ENCODE peak calls at places on chromosome 17, in ten cellular contexts. U is spleen, E is GM23338, Z is heart right ventricle, Y is A673, L is H7, H is lower leg skin, W is Caco-2, R is ovary, O is adipocyte. G is an unnamed sample.

GRCh38 chr17:40551874-40552768 is 13.2 kb downstream of the CCR7 start:
- DNase-seq in E (no peak), U (peak; percentile 68), H (peak; percentile 90), R (peak; percentile 60), Z (no peak), O (peak; percentile 97), W (peak; percentile 55), L (peak; percentile 23), Y (no peak), G (peak; percentile 99)

GRCh38 chr17:29039764-29040598 is 3.0 kb upstream of the PIPOX start:
- DNase-seq in E (no peak), H (no peak), U (no peak), W (no peak), R (peak; percentile 33), O (peak; percentile 83), L (no peak), Z (no peak), Y (peak; percentile 81), G (peak; percentile 84)

GRCh38 chr17:48127371-48128051 is 19.9 kb downstream of the SNX11 start:
- DNase-seq in W (no peak), Z (no peak), L (no peak), U (no peak), Y (no peak), E (no peak), O (peak; percentile 14), H (peak; percentile 72), R (no peak), G (no peak)

GRCh38 chr17:3845361-3845753 is 689 bp downstream of the NCBP3 start:
- DNase-seq in L (no peak), O (peak; percentile 53), R (no peak), H (no peak), Z (no peak), U (no peak), Y (no peak), E (no peak), W (no peak), G (peak; percentile 30)

GRCh38 chr17:69609495-69610315 is 195.2 kb downstream of the MAP2K6 start:
- DNase-seq in U (no peak), O (peak; percentile 52), H (no peak), W (peak; percentile 25), E (peak; percentile 59), Z (no peak), L (peak; percentile 32), R (no peak), Y (peak; percentile 37), G (peak; percentile 56)

GRCh38 chr17:82134101-82134500 is 36.1 kb upstream of the FASN start:
- DNase-seq in H (no peak), U (no peak), R (no peak), Y (no peak), L (no peak), E (no peak), Z (no peak), O (peak; percentile 49), W (no peak), G (peak; percentile 48)

GRCh38 chr17:72622661-72623433 is 469.6 kb downstream of the SLC39A11 start:
- DNase-seq in O (no peak), E (no peak), L (no peak), H (no peak), Z (no peak), W (no peak), U (no peak), Y (no peak), R (no peak), G (no peak)

GRCh38 chr17:3893003-3893719 is at the start of gene CAMKK1:
- DNase-seq in W (peak; percentile 88), O (peak; percentile 96), Z (peak; percentile 90), L (peak; percentile 100), U (peak; percentile 97), E (peak; percentile 94), R (peak; percentile 89), H (peak; percentile 96), Y (peak; percentile 92), G (peak; percentile 73)

GRCh38 chr17:10292057-10292931 is 80.5 kb downstream of the MYH13 start:
- DNase-seq in L (no peak), U (no peak), W (no peak), H (peak; percentile 84), E (peak; percentile 15), R (peak; percentile 26), Y (no peak), O (peak; percentile 37), Z (peak; percentile 51), G (no peak)

GRCh38 chr17:64354824-64355535 is 35.7 kb downstream of the PECAM1 start:
- DNase-seq in H (peak; percentile 75), U (no peak), Z (no peak), O (peak; percentile 66), Y (no peak), W (no peak), R (no peak), L (no peak), E (no peak), G (peak; percentile 71)

GRCh38 chr17:30819941-30820705 is 4.4 kb downstream of the CRLF3 start:
- DNase-seq in Z (no peak), L (no peak), R (no peak), Y (peak; percentile 15), O (peak; percentile 50), E (no peak), U (peak; percentile 68), W (no peak), H (no peak), G (peak; percentile 39)

GRCh38 chr17:71409712-71410111 is 711.1 kb upstream of the SOX9 start:
- DNase-seq in H (no peak), O (peak; percentile 76), Y (no peak), W (no peak), L (no peak), R (no peak), Z (no peak), U (no peak), E (no peak), G (peak; percentile 78)

GRCh38 chr17:73646409-73647305 is 2.4 kb upstream of the SDK2 start:
- DNase-seq in Z (no peak), Y (peak; percentile 28), R (no peak), W (peak; percentile 23), H (peak; percentile 70), U (no peak), L (peak; percentile 82), E (peak; percentile 85), O (no peak), G (peak; percentile 40)

GRCh38 chr17:19723967-19724366 is 7.6 kb upstream of the SLC47A2 start:
- DNase-seq in U (no peak), E (no peak), L (no peak), O (peak; percentile 37), Y (no peak), H (no peak), R (peak; percentile 18), Z (no peak), W (no peak), G (no peak)

GRCh38 chr17:76204277-76204676 is 36.0 kb downstream of the RNF157 start:
- DNase-seq in E (no peak), U (no peak), R (no peak), W (peak; percentile 16), Z (no peak), Y (no peak), H (no peak), O (peak; percentile 54), L (no peak), G (peak; percentile 83)

GRCh38 chr17:19000531-19001011 is 4.0 kb downstream of the FAM83G start:
- DNase-seq in U (no peak), R (peak; percentile 60), O (no peak), W (no peak), Z (no peak), Y (no peak), H (no peak), E (no peak), L (no peak), G (peak; percentile 56)

GRCh38 chr17:56638536-56639177 is 45.2 kb downstream of the NOG start:
- DNase-seq in R (no peak), H (peak; percentile 54), Z (no peak), U (no peak), Y (peak; percentile 36), L (no peak), W (no peak), O (no peak), E (no peak), G (peak; percentile 14)

GRCh38 chr17:21210411-21211076 is 3.4 kb downstream of the TMEM11 start:
- DNase-seq in Y (no peak), W (no peak), O (no peak), E (no peak), H (no peak), U (no peak), L (peak; percentile 16), R (no peak), Z (no peak), G (peak; percentile 48)

DNA sequence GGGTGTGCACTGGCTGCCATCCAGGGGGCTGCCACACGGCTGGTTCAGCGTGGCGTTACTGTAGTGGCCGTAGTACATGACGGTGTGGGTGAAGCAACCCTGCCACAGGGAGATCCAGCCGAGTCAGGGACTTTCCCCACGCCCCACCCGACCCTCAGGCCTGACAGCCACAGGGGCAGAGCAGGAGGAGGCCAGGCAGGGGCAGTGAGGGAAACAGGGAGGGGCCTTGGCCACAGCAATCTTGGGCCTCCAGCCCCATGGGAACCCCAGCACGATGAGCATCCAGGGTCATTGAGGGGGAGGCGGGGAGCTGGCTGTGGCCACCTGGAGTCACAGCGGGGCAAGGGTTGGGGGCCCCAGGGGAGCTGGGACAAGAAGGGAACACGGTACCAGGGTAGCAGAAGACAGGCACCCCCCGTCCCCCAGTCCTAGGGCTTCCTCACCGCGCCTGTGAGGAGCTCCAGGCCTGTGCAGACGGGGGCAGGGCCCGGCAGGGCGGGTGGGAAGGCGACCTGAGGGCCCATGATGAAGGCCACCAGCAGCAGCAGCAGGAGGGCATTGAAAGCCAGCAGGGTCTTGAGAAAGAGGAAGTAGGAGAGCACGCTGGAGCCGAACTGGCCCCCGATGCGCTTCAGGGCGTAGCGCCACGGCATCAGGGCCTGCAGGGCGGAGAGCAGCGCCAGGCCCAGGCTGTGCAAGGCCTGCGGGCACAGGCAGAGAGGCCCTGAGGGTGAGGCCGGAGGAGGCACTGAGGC is 4.3 kb downstream of the TMC6 start:
- DNase-seq in Y (no peak), U (peak; percentile 94), W (no peak), L (no peak), E (no peak), O (no peak), H (no peak), Z (no peak), R (no peak), G (no peak)
- H3K4me3 ChIP-seq in Y (no peak overlapping the region), U (peak overlapping the region; percentile 93), W (no peak overlapping the region), L (no peak overlapping the region), E (no peak overlapping the region), O (no peak overlapping the region), H (no peak overlapping the region), Z (no peak overlapping the region), R (no peak overlapping the region), G (no peak overlapping the region)

GRCh38 chr17:46977750-46978488 is 1.1 kb downstream of the RPRML start:
- DNase-seq in Z (no peak), E (no peak), R (no peak), L (no peak), O (no peak), W (no peak), H (no peak), U (peak; percentile 56), Y (no peak), G (no peak)
- H3K4me3 ChIP-seq in Z (peak overlapping the region; percentile 61), E (peak overlapping the region; percentile 76), R (peak overlapping the region; percentile 45), L (peak overlapping the region; percentile 52), O (peak overlapping the region; percentile 72), W (peak overlapping the region; percentile 46), H (peak overlapping the region; percentile 43), U (peak overlapping the region; percentile 67), Y (peak overlapping the region; percentile 33), G (no peak overlapping the region)

GRCh38 chr17:50535407-50535806 is 2.9 kb downstream of the EPN3 start:
- DNase-seq in L (no peak), E (no peak), Z (no peak), W (no peak), R (no peak), O (no peak), U (no peak), H (no peak), Y (no peak), G (no peak)
- H3K4me3 ChIP-seq in L (no peak overlapping the region), E (no peak overlapping the region), Z (no peak overlapping the region), W (no peak overlapping the region), R (no peak overlapping the region), O (no peak overlapping the region), U (no peak overlapping the region), H (no peak overlapping the region), Y (no peak overlapping the region), G (no peak overlapping the region)

GRCh38 chr17:43483674-43484551 is at the start of gene DHX8:
- DNase-seq in E (peak; percentile 99), Z (peak; percentile 97), Y (peak; percentile 94), O (peak; percentile 99), H (peak; percentile 99), U (peak; percentile 99), W (peak; percentile 98), L (peak; percentile 93), R (peak; percentile 99), G (peak; percentile 99)
- H3K4me3 ChIP-seq in E (peak within 1 kb of the TSS; percentile 93), Z (peak within 1 kb of the TSS; percentile 57), Y (peak within 1 kb of the TSS; percentile 93), O (peak within 1 kb of the TSS; percentile 91), H (peak within 1 kb of the TSS; percentile 54), U (peak within 1 kb of the TSS; percentile 88), W (peak within 1 kb of the TSS; percentile 64), L (peak within 1 kb of the TSS; percentile 68), R (peak within 1 kb of the TSS; percentile 80), G (peak within 1 kb of the TSS; percentile 96)

G was measured in choroid plexus epithelial cell.